ENCODE peak calls at places on chromosomes 6 and 20, in ten cellular contexts. One of them, this sample, is unnamed.

GRCh38 chr20:63349516-63349895 is 11.6 kb downstream of the CHRNA4 start:
- DNase-seq in kidney epithelial cell: no peak
- DNase-seq in fibroblast of lung: no peak
- DNase-seq in foreskin fibroblast: no peak
- DNase-seq in HCT116: no peak
- DNase-seq in right atrium auricular region: no peak
- DNase-seq in NB4: no peak
- DNase-seq in AG04450: no peak
- DNase-seq in AG10803: no peak
- DNase-seq in fibroblast of mammary gland: no peak
- DNase-seq in this sample: no peak

GRCh38 chr6:47478233-47479155 is 905 bp downstream of the CD2AP start:
- DNase-seq in foreskin fibroblast: peak
- DNase-seq in fibroblast of lung: peak
- DNase-seq in AG10803: peak
- DNase-seq in kidney epithelial cell: no peak
- DNase-seq in right atrium auricular region: no peak
- DNase-seq in NB4: no peak
- DNase-seq in AG04450: no peak
- DNase-seq in fibroblast of mammary gland: peak
- DNase-seq in HCT116: no peak
- DNase-seq in this sample: no peak

GRCh38 chr6:81383472-81383871 is 369.0 kb downstream of the TENT5A start:
- DNase-seq in AG10803: no peak
- DNase-seq in fibroblast of lung: no peak
- DNase-seq in kidney epithelial cell: no peak
- DNase-seq in right atrium auricular region: no peak
- DNase-seq in AG04450: no peak
- DNase-seq in fibroblast of mammary gland: no peak
- DNase-seq in NB4: no peak
- DNase-seq in foreskin fibroblast: no peak
- DNase-seq in HCT116: no peak
- DNase-seq in this sample: no peak

GRCh38 chr6:11974089-11974488 is 38.0 kb upstream of the HIVEP1 start:
- DNase-seq in AG10803: peak
- DNase-seq in NB4: no peak
- DNase-seq in right atrium auricular region: no peak
- DNase-seq in fibroblast of lung: peak
- DNase-seq in fibroblast of mammary gland: peak
- DNase-seq in HCT116: no peak
- DNase-seq in foreskin fibroblast: peak
- DNase-seq in AG04450: no peak
- DNase-seq in kidney epithelial cell: no peak
- DNase-seq in this sample: no peak

GRCh38 chr6:43644940-43645612 is at the start of gene RSPH9:
- DNase-seq in HCT116: no peak
- DNase-seq in kidney epithelial cell: no peak
- DNase-seq in right atrium auricular region: no peak
- DNase-seq in NB4: no peak
- DNase-seq in AG04450: no peak
- DNase-seq in fibroblast of lung: peak
- DNase-seq in foreskin fibroblast: peak
- DNase-seq in AG10803: peak
- DNase-seq in fibroblast of mammary gland: peak
- DNase-seq in this sample: no peak

GRCh38 chr20:1124416-1124815 is 6.0 kb downstream of the PSMF1 start:
- DNase-seq in fibroblast of lung: peak
- DNase-seq in HCT116: no peak
- DNase-seq in NB4: no peak
- DNase-seq in foreskin fibroblast: peak
- DNase-seq in kidney epithelial cell: no peak
- DNase-seq in AG04450: no peak
- DNase-seq in AG10803: peak
- DNase-seq in right atrium auricular region: no peak
- DNase-seq in fibroblast of mammary gland: peak
- DNase-seq in this sample: no peak

GRCh38 chr6:108771421-108771820 is 76.8 kb upstream of the ARMC2 start:
- DNase-seq in HCT116: no peak
- DNase-seq in fibroblast of lung: peak
- DNase-seq in right atrium auricular region: no peak
- DNase-seq in NB4: no peak
- DNase-seq in kidney epithelial cell: no peak
- DNase-seq in AG04450: no peak
- DNase-seq in fibroblast of mammary gland: peak
- DNase-seq in AG10803: peak
- DNase-seq in foreskin fibroblast: peak
- DNase-seq in this sample: no peak

GRCh38 chr6:1127129-1127528 is 184.8 kb upstream of the FOXQ1 start:
- DNase-seq in AG10803: no peak
- DNase-seq in foreskin fibroblast: no peak
- DNase-seq in AG04450: no peak
- DNase-seq in right atrium auricular region: no peak
- DNase-seq in NB4: no peak
- DNase-seq in HCT116: no peak
- DNase-seq in kidney epithelial cell: no peak
- DNase-seq in fibroblast of lung: no peak
- DNase-seq in fibroblast of mammary gland: no peak
- DNase-seq in this sample: no peak

GRCh38 chr6:16836186-16836981 is 75.1 kb upstream of the ATXN1 start:
- DNase-seq in HCT116: no peak
- DNase-seq in foreskin fibroblast: peak
- DNase-seq in AG04450: no peak
- DNase-seq in NB4: no peak
- DNase-seq in fibroblast of mammary gland: no peak
- DNase-seq in fibroblast of lung: peak
- DNase-seq in kidney epithelial cell: no peak
- DNase-seq in AG10803: peak
- DNase-seq in right atrium auricular region: no peak
- DNase-seq in this sample: no peak

GRCh38 chr6:154232013-154232920 is 124.3 kb downstream of the IPCEF1 start:
- DNase-seq in fibroblast of lung: peak
- DNase-seq in foreskin fibroblast: peak
- DNase-seq in kidney epithelial cell: peak
- DNase-seq in fibroblast of mammary gland: peak
- DNase-seq in AG04450: no peak
- DNase-seq in right atrium auricular region: no peak
- DNase-seq in NB4: no peak
- DNase-seq in HCT116: no peak
- DNase-seq in AG10803: no peak
- DNase-seq in this sample: no peak

GRCh38 chr6:135183532-135184440 is 2.7 kb downstream of the MYB start:
- DNase-seq in NB4: peak
- DNase-seq in fibroblast of lung: peak
- DNase-seq in AG04450: no peak
- DNase-seq in right atrium auricular region: no peak
- DNase-seq in HCT116: peak
- DNase-seq in fibroblast of mammary gland: peak
- DNase-seq in AG10803: no peak
- DNase-seq in foreskin fibroblast: peak
- DNase-seq in kidney epithelial cell: no peak
- DNase-seq in this sample: no peak

GRCh38 chr6:111709201-111709600 is 103.5 kb upstream of the TRAF3IP2 start:
- DNase-seq in AG04450: no peak
- DNase-seq in NB4: no peak
- DNase-seq in fibroblast of mammary gland: no peak
- DNase-seq in foreskin fibroblast: no peak
- DNase-seq in fibroblast of lung: no peak
- DNase-seq in AG10803: no peak
- DNase-seq in right atrium auricular region: peak
- DNase-seq in kidney epithelial cell: no peak
- DNase-seq in HCT116: no peak
- DNase-seq in this sample: no peak

GRCh38 chr6:150006961-150007464 is 18.3 kb downstream of the RAET1L start:
- DNase-seq in HCT116: no peak
- DNase-seq in right atrium auricular region: no peak
- DNase-seq in AG10803: no peak
- DNase-seq in fibroblast of lung: peak
- DNase-seq in kidney epithelial cell: no peak
- DNase-seq in foreskin fibroblast: peak
- DNase-seq in fibroblast of mammary gland: peak
- DNase-seq in AG04450: no peak
- DNase-seq in NB4: peak
- DNase-seq in this sample: no peak
- TF ChIP-seq CTCF in HCT116: peak
- TF ChIP-seq CTCF in right atrium auricular region: peak
- TF ChIP-seq CTCF in AG10803: peak
- TF ChIP-seq CTCF in fibroblast of lung: peak
- TF ChIP-seq CTCF in kidney epithelial cell: peak
- TF ChIP-seq CTCF in foreskin fibroblast: peak
- TF ChIP-seq CTCF in fibroblast of mammary gland: peak
- TF ChIP-seq CTCF in AG04450: peak
- TF ChIP-seq CTCF in NB4: peak
- TF ChIP-seq CTCF in this sample: peak

GRCh38 chr6:165308926-165309731 is at the start of gene C6orf118:
- DNase-seq in fibroblast of mammary gland: peak
- DNase-seq in HCT116: no peak
- DNase-seq in AG10803: peak
- DNase-seq in AG04450: no peak
- DNase-seq in fibroblast of lung: peak
- DNase-seq in kidney epithelial cell: peak
- DNase-seq in right atrium auricular region: peak
- DNase-seq in NB4: peak
- DNase-seq in foreskin fibroblast: no peak
- DNase-seq in this sample: peak
- H3K4me3 ChIP-seq in fibroblast of mammary gland: peak
- H3K4me3 ChIP-seq in HCT116: no peak
- H3K4me3 ChIP-seq in AG10803: peak
- H3K4me3 ChIP-seq in AG04450: no peak
- H3K4me3 ChIP-seq in fibroblast of lung: no peak
- H3K4me3 ChIP-seq in kidney epithelial cell: peak
- H3K4me3 ChIP-seq in right atrium auricular region: peak
- H3K4me3 ChIP-seq in NB4: no peak
- H3K4me3 ChIP-seq in foreskin fibroblast: no peak
- H3K4me3 ChIP-seq in this sample: peak

GRCh38 chr6:160733045-160733646 is 31.1 kb downstream of the PLG start:
- DNase-seq in AG04450: no peak
- DNase-seq in HCT116: peak
- DNase-seq in AG10803: peak
- DNase-seq in kidney epithelial cell: no peak
- DNase-seq in NB4: peak
- DNase-seq in fibroblast of lung: peak
- DNase-seq in foreskin fibroblast: peak
- DNase-seq in right atrium auricular region: no peak
- DNase-seq in fibroblast of mammary gland: peak
- DNase-seq in this sample: no peak

GRCh38 chr6:160735523-160735922 is 33.5 kb downstream of the PLG start:
- DNase-seq in NB4: no peak
- DNase-seq in fibroblast of mammary gland: no peak
- DNase-seq in kidney epithelial cell: no peak
- DNase-seq in AG04450: no peak
- DNase-seq in right atrium auricular region: no peak
- DNase-seq in foreskin fibroblast: no peak
- DNase-seq in fibroblast of lung: no peak
- DNase-seq in HCT116: no peak
- DNase-seq in AG10803: no peak
- DNase-seq in this sample: no peak

GRCh38 chr6:160734627-160735026 is 32.6 kb downstream of the PLG start:
- DNase-seq in kidney epithelial cell: no peak
- DNase-seq in foreskin fibroblast: no peak
- DNase-seq in AG10803: no peak
- DNase-seq in AG04450: no peak
- DNase-seq in HCT116: no peak
- DNase-seq in fibroblast of mammary gland: no peak
- DNase-seq in right atrium auricular region: no peak
- DNase-seq in fibroblast of lung: no peak
- DNase-seq in NB4: no peak
- DNase-seq in this sample: no peak

DNA sequence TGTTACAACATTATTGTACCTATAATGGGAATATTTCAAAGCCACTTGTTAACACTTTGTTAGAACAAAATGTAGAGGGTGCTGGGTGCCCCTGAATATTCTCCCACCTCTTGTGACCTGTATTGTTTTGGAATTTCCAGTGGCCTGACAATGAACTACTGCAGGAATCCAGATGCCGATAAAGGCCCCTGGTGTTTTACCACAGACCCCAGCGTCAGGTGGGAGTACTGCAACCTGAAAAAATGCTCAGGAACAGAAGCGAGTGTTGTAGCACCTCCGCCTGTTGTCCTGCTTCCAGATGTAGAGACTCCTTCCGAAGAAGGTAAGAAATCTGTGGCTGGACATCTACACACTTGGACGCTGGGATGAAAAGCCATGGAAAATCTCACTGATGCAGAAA is 28.9 kb downstream of the PLG start:
- DNase-seq in kidney epithelial cell: no peak
- DNase-seq in right atrium auricular region: no peak
- DNase-seq in fibroblast of lung: no peak
- DNase-seq in AG10803: no peak
- DNase-seq in AG04450: no peak
- DNase-seq in NB4: peak
- DNase-seq in foreskin fibroblast: no peak
- DNase-seq in HCT116: no peak
- DNase-seq in fibroblast of mammary gland: no peak
- DNase-seq in this sample: no peak
- TF ChIP-seq CTCF in kidney epithelial cell: peak
- TF ChIP-seq CTCF in right atrium auricular region: no peak
- TF ChIP-seq CTCF in fibroblast of lung: peak
- TF ChIP-seq CTCF in AG10803: peak
- TF ChIP-seq CTCF in AG04450: no peak
- TF ChIP-seq CTCF in NB4: peak
- TF ChIP-seq CTCF in foreskin fibroblast: no peak
- TF ChIP-seq CTCF in HCT116: peak
- TF ChIP-seq CTCF in fibroblast of mammary gland: peak
- TF ChIP-seq CTCF in this sample: peak

GRCh38 chr6:102488729-102489128 is 1095.2 kb downstream of the GRIK2 start:
- DNase-seq in AG04450: no peak
- DNase-seq in AG10803: no peak
- DNase-seq in kidney epithelial cell: peak
- DNase-seq in HCT116: no peak
- DNase-seq in fibroblast of mammary gland: peak
- DNase-seq in foreskin fibroblast: peak
- DNase-seq in right atrium auricular region: no peak
- DNase-seq in fibroblast of lung: peak
- DNase-seq in NB4: no peak
- DNase-seq in this sample: peak

DNA sequence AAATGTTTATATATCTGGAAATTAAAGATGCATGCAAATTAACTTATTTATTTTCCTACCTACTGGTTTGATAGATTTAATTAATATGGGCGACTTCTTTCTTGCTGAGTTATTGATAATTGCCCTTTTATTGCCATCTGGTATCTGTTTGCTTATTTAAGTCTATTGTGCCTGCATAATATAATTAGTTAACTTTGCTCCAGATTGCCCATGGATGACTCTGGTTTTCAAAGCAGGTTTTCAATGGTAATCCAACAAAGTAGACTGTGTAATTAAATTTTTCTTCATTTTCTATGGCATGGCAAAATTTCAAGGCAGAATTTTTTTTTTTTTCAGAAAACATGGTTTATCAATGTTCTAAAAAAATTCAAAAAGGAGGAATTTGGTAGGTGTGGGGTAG is 1092.0 kb downstream of the GRIK2 start:
- DNase-seq in AG10803: no peak
- DNase-seq in fibroblast of lung: no peak
- DNase-seq in kidney epithelial cell: no peak
- DNase-seq in AG04450: no peak
- DNase-seq in right atrium auricular region: no peak
- DNase-seq in fibroblast of mammary gland: no peak
- DNase-seq in HCT116: no peak
- DNase-seq in foreskin fibroblast: no peak
- DNase-seq in NB4: no peak
- DNase-seq in this sample: no peak
- H3K4me3 ChIP-seq in AG10803: no peak
- H3K4me3 ChIP-seq in fibroblast of lung: no peak
- H3K4me3 ChIP-seq in kidney epithelial cell: no peak
- H3K4me3 ChIP-seq in AG04450: no peak
- H3K4me3 ChIP-seq in right atrium auricular region: no peak
- H3K4me3 ChIP-seq in fibroblast of mammary gland: no peak
- H3K4me3 ChIP-seq in HCT116: no peak
- H3K4me3 ChIP-seq in foreskin fibroblast: no peak
- H3K4me3 ChIP-seq in NB4: no peak
- H3K4me3 ChIP-seq in this sample: no peak

This sample was measured in retinal pigment epithelial cell.